ENCODE peak calls at places on chromosomes 3 and 15, in six cellular contexts. One of them, this sample, is unnamed.

GRCh38 chr15:51681303-51681963 is at the start of gene SCG3:
- DNase-seq in H1: peak; percentile 99
- DNase-seq in neuronal stem cell: peak; percentile 88
- DNase-seq in mesenchymal stem cell: peak; percentile 72
- DNase-seq in H9: peak; percentile 99
- DNase-seq in IMR-90: peak; percentile 65
- DNase-seq in this sample: peak; percentile 75

GRCh38 chr3:189488241-189488767 is 142.9 kb upstream of the TP63 start:
- DNase-seq in neuronal stem cell: no peak
- DNase-seq in H1: no peak
- DNase-seq in mesenchymal stem cell: peak; percentile 24
- DNase-seq in H9: no peak
- DNase-seq in IMR-90: no peak
- DNase-seq in this sample: no peak

GRCh38 chr15:43896543-43896942 is 69.7 kb downstream of the WDR76 start:
- DNase-seq in H9: no peak
- DNase-seq in IMR-90: no peak
- DNase-seq in mesenchymal stem cell: no peak
- DNase-seq in neuronal stem cell: no peak
- DNase-seq in H1: no peak
- DNase-seq in this sample: no peak

GRCh38 chr3:177776656-177777055 is 579.4 kb upstream of the TBL1XR1 start:
- DNase-seq in neuronal stem cell: no peak
- DNase-seq in H1: no peak
- DNase-seq in mesenchymal stem cell: peak; percentile 13
- DNase-seq in H9: no peak
- DNase-seq in IMR-90: peak; percentile 80
- DNase-seq in this sample: peak; percentile 85

GRCh38 chr3:168091961-168092360 is 3.8 kb downstream of the GOLIM4 start:
- DNase-seq in H1: no peak
- DNase-seq in IMR-90: no peak
- DNase-seq in H9: no peak
- DNase-seq in mesenchymal stem cell: no peak
- DNase-seq in neuronal stem cell: no peak
- DNase-seq in this sample: no peak

GRCh38 chr3:85074003-85074402 is 115.2 kb downstream of the CADM2 start:
- DNase-seq in H1: no peak
- DNase-seq in neuronal stem cell: no peak
- DNase-seq in IMR-90: no peak
- DNase-seq in H9: no peak
- DNase-seq in mesenchymal stem cell: no peak
- DNase-seq in this sample: no peak

GRCh38 chr3:10378246-10378645 is 57.3 kb upstream of the SEC13 start:
- DNase-seq in H9: no peak
- DNase-seq in mesenchymal stem cell: no peak
- DNase-seq in neuronal stem cell: no peak
- DNase-seq in IMR-90: no peak
- DNase-seq in H1: no peak
- DNase-seq in this sample: no peak

GRCh38 chr15:39312984-39313383 is 267.9 kb upstream of the THBS1 start:
- DNase-seq in H9: no peak
- DNase-seq in neuronal stem cell: no peak
- DNase-seq in mesenchymal stem cell: no peak
- DNase-seq in IMR-90: no peak
- DNase-seq in H1: no peak
- DNase-seq in this sample: no peak

GRCh38 chr15:28943611-28944230 is 57.9 kb downstream of the APBA2 start:
- DNase-seq in IMR-90: no peak
- DNase-seq in H9: peak; percentile 20
- DNase-seq in H1: no peak
- DNase-seq in mesenchymal stem cell: no peak
- DNase-seq in neuronal stem cell: no peak
- DNase-seq in this sample: no peak

DNA sequence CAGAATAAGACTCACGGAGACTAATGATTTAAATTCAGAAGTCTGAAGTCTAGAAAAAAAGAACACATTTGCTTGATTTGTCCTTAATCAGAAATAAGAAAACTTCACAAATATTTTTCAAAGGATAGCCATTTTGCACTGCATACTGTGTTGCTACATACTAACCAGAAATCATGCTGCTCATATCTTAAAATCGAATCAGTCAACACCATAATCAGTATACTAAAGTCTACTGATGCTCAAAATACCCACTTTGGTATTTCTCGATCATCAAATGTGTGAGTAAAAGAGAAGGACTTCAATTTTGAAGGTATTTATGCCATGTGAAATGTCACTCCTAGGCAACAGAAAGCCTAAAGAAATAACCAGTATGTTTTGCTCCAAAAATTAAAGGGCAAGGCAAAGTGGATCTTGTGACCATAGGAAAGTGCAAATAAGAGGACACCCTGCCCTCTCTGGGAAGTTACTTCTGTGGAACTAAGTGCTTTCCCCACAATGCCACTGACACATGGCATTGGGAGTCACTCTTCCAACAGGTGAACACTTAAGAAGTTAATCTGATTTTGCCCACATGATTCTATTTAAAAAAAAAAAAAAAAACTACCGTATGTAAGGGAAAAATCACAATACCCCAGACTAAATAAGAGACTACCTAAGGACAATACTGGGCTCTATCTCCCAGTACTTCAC is 2.7 kb downstream of the LRIG1 start:
- DNase-seq in H1: no peak
- DNase-seq in mesenchymal stem cell: no peak
- DNase-seq in H9: no peak
- DNase-seq in IMR-90: no peak
- DNase-seq in neuronal stem cell: no peak
- DNase-seq in this sample: no peak
- H3K9ac ChIP-seq in H1: peak overlapping the region; percentile 9
- H3K9ac ChIP-seq in mesenchymal stem cell: no peak overlapping the region
- H3K9ac ChIP-seq in H9: peak overlapping the region; percentile 71
- H3K9ac ChIP-seq in IMR-90: peak overlapping the region; percentile 18
- H3K9ac ChIP-seq in neuronal stem cell: no peak overlapping the region
- H3K9ac ChIP-seq in this sample: no peak overlapping the region

GRCh38 chr3:55183259-55183658 is 255.4 kb upstream of the LRTM1 start:
- DNase-seq in neuronal stem cell: no peak
- DNase-seq in mesenchymal stem cell: no peak
- DNase-seq in H9: no peak
- DNase-seq in H1: no peak
- DNase-seq in IMR-90: no peak
- DNase-seq in this sample: no peak
- H3K14ac ChIP-seq in neuronal stem cell: no peak overlapping the region
- H3K14ac ChIP-seq in mesenchymal stem cell: no peak overlapping the region
- H3K14ac ChIP-seq in H9: no peak overlapping the region
- H3K14ac ChIP-seq in H1: no peak overlapping the region
- H3K14ac ChIP-seq in IMR-90: peak overlapping the region; percentile 79
- H3K14ac ChIP-seq in this sample: no peak overlapping the region

GRCh38 chr15:81133782-81134461 is at the start of gene CFAP161:
- DNase-seq in H1: peak; percentile 95
- DNase-seq in neuronal stem cell: peak; percentile 84
- DNase-seq in H9: peak; percentile 96
- DNase-seq in mesenchymal stem cell: peak; percentile 59
- DNase-seq in IMR-90: peak; percentile 69
- DNase-seq in this sample: peak; percentile 48
- H3K9ac ChIP-seq in H1: no peak within 1 kb of the TSS
- H3K9ac ChIP-seq in neuronal stem cell: no peak within 1 kb of the TSS
- H3K9ac ChIP-seq in H9: peak within 1 kb of the TSS; percentile 18
- H3K9ac ChIP-seq in mesenchymal stem cell: peak within 1 kb of the TSS; percentile 63
- H3K9ac ChIP-seq in IMR-90: peak within 1 kb of the TSS; percentile 30
- H3K9ac ChIP-seq in this sample: no peak within 1 kb of the TSS

DNA sequence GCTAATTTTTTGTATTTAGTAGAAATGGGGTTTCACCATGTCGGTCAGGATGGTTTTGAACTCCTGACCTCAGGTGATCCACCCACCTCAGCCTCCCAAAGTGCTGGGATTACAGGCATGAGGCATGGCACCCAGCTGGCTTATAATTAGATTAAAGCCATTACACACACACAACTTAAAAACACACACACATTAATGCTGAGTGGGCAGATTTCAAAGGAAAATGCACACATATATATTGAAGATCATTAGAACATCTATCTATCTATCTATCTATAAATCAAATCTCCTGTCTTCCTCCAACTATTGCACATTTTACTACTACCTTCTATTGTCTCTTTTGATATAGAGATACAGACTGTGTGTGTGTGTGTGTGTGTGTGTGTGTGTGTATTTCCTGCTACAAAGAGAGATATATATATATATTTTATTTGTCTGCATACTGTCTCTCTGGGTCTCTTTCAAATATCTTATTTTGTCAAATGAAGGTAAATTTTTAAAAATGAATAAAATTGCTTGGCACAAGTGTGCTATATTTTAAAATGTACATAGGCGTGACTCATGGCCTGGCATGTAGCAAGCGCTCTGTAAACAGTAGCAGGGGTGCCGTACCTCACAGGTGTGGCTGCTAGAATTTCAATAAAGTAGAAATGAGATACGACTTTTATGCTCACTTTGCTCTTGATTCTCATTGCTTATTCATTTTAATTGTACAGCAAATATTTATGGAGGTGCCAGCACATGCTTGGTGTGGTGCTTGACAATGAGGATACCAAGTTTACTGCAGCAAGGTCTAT is 655.8 kb downstream of the AGBL1 start:
- DNase-seq in mesenchymal stem cell: no peak
- DNase-seq in IMR-90: no peak
- DNase-seq in neuronal stem cell: no peak
- DNase-seq in H1: no peak
- DNase-seq in H9: no peak
- DNase-seq in this sample: no peak
- H3K14ac ChIP-seq in mesenchymal stem cell: no peak overlapping the region
- H3K14ac ChIP-seq in IMR-90: no peak overlapping the region
- H3K14ac ChIP-seq in neuronal stem cell: no peak overlapping the region
- H3K14ac ChIP-seq in H1: no peak overlapping the region
- H3K14ac ChIP-seq in H9: no peak overlapping the region
- H3K14ac ChIP-seq in this sample: no peak overlapping the region

GRCh38 chr3:51681453-51681852 is 10.4 kb downstream of the TEX264 start:
- DNase-seq in mesenchymal stem cell: no peak
- DNase-seq in IMR-90: peak; percentile 8
- DNase-seq in H9: no peak
- DNase-seq in neuronal stem cell: no peak
- DNase-seq in H1: no peak
- DNase-seq in this sample: no peak
- H3K9ac ChIP-seq in mesenchymal stem cell: peak overlapping the region; percentile 8
- H3K9ac ChIP-seq in IMR-90: no peak overlapping the region
- H3K9ac ChIP-seq in H9: no peak overlapping the region
- H3K9ac ChIP-seq in neuronal stem cell: peak overlapping the region; percentile 55
- H3K9ac ChIP-seq in H1: no peak overlapping the region
- H3K9ac ChIP-seq in this sample: no peak overlapping the region

DNA sequence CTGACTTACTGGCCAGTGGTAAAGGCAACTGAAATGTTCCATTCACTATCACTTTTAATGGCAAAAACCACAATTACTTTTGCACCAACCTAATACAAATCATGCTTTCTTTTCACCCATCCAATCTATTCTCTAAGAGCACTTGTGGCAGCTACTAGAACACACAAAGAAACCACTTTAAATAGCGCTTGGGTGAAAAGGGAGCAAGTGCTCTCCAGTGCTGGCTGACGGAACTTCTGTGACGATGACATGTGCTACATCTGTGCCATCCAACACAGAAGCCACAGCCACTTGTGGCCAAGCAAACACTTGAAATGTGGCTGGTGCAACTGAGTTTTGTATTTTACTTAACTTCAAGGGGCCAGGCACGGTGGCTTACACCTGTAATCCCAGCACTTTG is 18.9 kb downstream of the SH3BP5 start:
- DNase-seq in neuronal stem cell: no peak
- DNase-seq in H1: no peak
- DNase-seq in IMR-90: no peak
- DNase-seq in H9: no peak
- DNase-seq in mesenchymal stem cell: no peak
- DNase-seq in this sample: no peak
- H3K14ac ChIP-seq in neuronal stem cell: no peak overlapping the region
- H3K14ac ChIP-seq in H1: no peak overlapping the region
- H3K14ac ChIP-seq in IMR-90: no peak overlapping the region
- H3K14ac ChIP-seq in H9: no peak overlapping the region
- H3K14ac ChIP-seq in mesenchymal stem cell: no peak overlapping the region
- H3K14ac ChIP-seq in this sample: no peak overlapping the region

This sample was measured in trophoblast cell.